ENCODE peak calls at places on chromosomes 11 and 22, in nine cellular contexts. E is cardiac muscle cell, J is IMR-90, A is trophoblast cell, K is fibroblast of lung, M is SK-N-SH, G is substantia nigra, W is mesendoderm, I is dorsolateral prefrontal cortex. V is an unnamed sample.

GRCh38 chr11:86949995-86950993 is 4.9 kb downstream of the FZD4 start:
- DNase-seq in E (no peak), J (peak), A (no peak), K (peak), M (no peak), G (no peak), W (no peak), I (no peak), V (no peak)

GRCh38 chr11:2303627-2304155 is 1.9 kb downstream of the TSPAN32 start:
- DNase-seq in E (peak), J (no peak), A (no peak), K (no peak), M (peak), G (no peak), W (peak), I (no peak), V (no peak)

GRCh38 chr22:37197451-37198289 is 9.6 kb upstream of the C1QTNF6 start:
- DNase-seq in E (no peak), J (peak), A (peak), K (no peak), M (no peak), G (peak), W (peak), I (no peak), V (no peak)

GRCh38 chr11:35478411-35479139 is 46.8 kb downstream of the PAMR1 start:
- DNase-seq in E (no peak), J (no peak), A (no peak), K (no peak), M (no peak), G (peak), W (no peak), I (peak), V (no peak)

GRCh38 chr11:73152861-73153483 is 10.9 kb upstream of the FCHSD2 start:
- DNase-seq in E (peak), J (no peak), A (no peak), K (no peak), M (no peak), G (no peak), W (no peak), I (no peak), V (no peak)

GRCh38 chr22:17083811-17084540 is 824 bp upstream of the IL17RA start:
- DNase-seq in E (no peak), J (no peak), A (no peak), K (no peak), M (no peak), G (no peak), W (no peak), I (no peak), V (no peak)

GRCh38 chr11:12075822-12076821 is 34.3 kb upstream of the MICAL2 start:
- DNase-seq in E (no peak), J (peak), A (peak), K (peak), M (no peak), G (no peak), W (no peak), I (peak), V (peak)

GRCh38 chr11:130634981-130635473 is 186.6 kb downstream of the ADAMTS15 start:
- DNase-seq in E (no peak), J (peak), A (no peak), K (peak), M (no peak), G (no peak), W (peak), I (no peak), V (no peak)

GRCh38 chr22:37627545-37627944 is 11.9 kb upstream of the SH3BP1 start:
- DNase-seq in E (no peak), J (no peak), A (no peak), K (no peak), M (no peak), G (no peak), W (no peak), I (peak), V (no peak)

GRCh38 chr22:19840955-19841640 is 13.6 kb downstream of the GNB1L start:
- DNase-seq in E (no peak), J (no peak), A (no peak), K (no peak), M (no peak), G (no peak), W (no peak), I (no peak), V (no peak)

GRCh38 chr11:8045839-8046238 is 35.2 kb upstream of the TUB start:
- DNase-seq in E (no peak), J (no peak), A (no peak), K (no peak), M (no peak), G (no peak), W (peak), I (no peak), V (no peak)

GRCh38 chr22:29635734-29636357 is 32.4 kb downstream of the NF2 start:
- DNase-seq in E (peak), J (peak), A (peak), K (peak), M (peak), G (no peak), W (peak), I (no peak), V (no peak)

GRCh38 chr11:60594998-60595637 is 79.9 kb downstream of the MS4A13 start:
- DNase-seq in E (peak), J (no peak), A (no peak), K (no peak), M (no peak), G (no peak), W (no peak), I (no peak), V (no peak)

GRCh38 chr22:42366815-42367581 is 65.2 kb downstream of the NFAM1 start:
- DNase-seq in E (no peak), J (no peak), A (no peak), K (no peak), M (no peak), G (peak), W (no peak), I (peak), V (no peak)

GRCh38 chr22:42371112-42371900 is 60.9 kb downstream of the NFAM1 start:
- DNase-seq in E (no peak), J (no peak), A (no peak), K (no peak), M (no peak), G (no peak), W (no peak), I (no peak), V (no peak)

GRCh38 chr22:42368379-42369249 is 63.6 kb downstream of the NFAM1 start:
- DNase-seq in E (no peak), J (no peak), A (peak), K (no peak), M (no peak), G (no peak), W (no peak), I (no peak), V (no peak)

GRCh38 chr22:42367980-42368378 is 64.2 kb downstream of the NFAM1 start:
- DNase-seq in E (no peak), J (no peak), A (no peak), K (no peak), M (no peak), G (no peak), W (no peak), I (no peak), V (no peak)

DNA sequence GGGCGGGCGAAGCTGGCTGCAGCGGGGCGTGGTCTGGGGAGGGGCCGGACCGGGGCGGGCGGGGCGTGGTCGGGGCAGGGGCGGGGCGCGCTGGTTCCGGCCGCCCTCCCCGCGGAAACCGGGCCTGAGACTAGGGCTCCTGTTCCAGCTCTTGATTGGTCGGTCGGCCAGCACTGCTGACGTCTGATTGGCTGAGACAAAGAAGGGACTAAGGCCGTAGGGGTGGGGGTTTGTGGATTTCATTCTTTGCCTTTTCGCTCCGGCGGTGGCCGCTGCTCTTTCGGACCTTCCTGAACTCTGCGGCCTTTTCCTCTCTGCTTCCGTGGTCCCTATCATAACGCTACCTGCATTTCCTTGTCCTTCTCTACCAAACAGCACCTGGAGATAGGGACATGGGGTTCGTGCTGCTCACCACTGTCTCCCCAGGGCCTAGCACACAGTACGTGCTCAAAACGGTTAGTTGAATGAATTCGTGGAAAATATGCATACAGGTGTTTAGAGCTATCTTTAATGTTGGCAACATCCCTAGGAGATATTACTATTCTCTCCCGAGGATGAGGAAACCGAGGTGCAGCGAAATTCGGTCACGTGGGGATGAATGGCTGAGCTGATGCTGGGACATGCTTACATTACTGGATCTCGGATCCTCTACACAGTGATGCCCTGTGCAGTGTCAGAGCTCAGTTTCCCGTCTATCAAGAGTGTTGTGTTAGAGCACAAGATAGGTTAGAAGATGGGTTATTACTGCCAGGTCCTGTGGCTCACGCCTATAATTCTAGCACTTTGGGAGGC is 62.8 kb downstream of the NFAM1 start:
- DNase-seq in E (peak), J (peak), A (peak), K (peak), M (peak), G (peak), W (peak), I (peak), V (peak)
- H3K27ac ChIP-seq in E (no peak), J (no peak), A (no peak), K (no peak), M (no peak), G (peak), W (no peak), I (peak), V (peak)

DNA sequence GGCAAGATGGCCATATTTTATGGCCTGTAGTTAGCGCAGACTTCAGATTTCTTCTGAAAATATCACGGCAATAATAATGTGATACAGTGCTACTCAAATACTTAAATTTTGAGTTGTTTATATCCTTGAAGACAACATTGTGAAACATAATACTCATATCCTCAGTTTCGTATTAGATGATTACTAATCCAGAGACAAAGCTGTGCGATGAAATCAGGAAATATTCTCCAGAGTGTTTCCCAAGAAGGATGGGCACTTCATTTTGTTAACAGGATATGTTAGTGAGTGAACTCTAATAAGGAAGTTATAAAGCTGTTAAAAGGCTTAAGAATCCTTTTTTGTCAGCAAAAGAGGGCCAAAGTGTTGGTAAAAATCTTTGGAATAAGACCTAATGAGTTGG is 4.0 kb upstream of the PIK3IP1 start:
- DNase-seq in E (no peak), J (peak), A (no peak), K (peak), M (no peak), G (no peak), W (no peak), I (no peak), V (no peak)
- H3K27ac ChIP-seq in E (no peak), J (no peak), A (no peak), K (no peak), M (peak), G (peak), W (no peak), I (peak), V (peak)

GRCh38 chr11:42234381-42235035 is 775.1 kb upstream of the LRRC4C start:
- DNase-seq in E (no peak), J (no peak), A (no peak), K (no peak), M (no peak), G (no peak), W (peak), I (no peak), V (no peak)

GRCh38 chr11:42243370-42243769 is 783.9 kb upstream of the LRRC4C start:
- DNase-seq in E (no peak), J (no peak), A (no peak), K (no peak), M (no peak), G (no peak), W (peak), I (no peak), V (no peak)

GRCh38 chr11:42232655-42233054 is 773.2 kb upstream of the LRRC4C start:
- DNase-seq in E (no peak), J (no peak), A (no peak), K (no peak), M (no peak), G (no peak), W (no peak), I (no peak), V (no peak)

GRCh38 chr11:42239102-42239501 is 779.6 kb upstream of the LRRC4C start:
- DNase-seq in E (no peak), J (no peak), A (peak), K (no peak), M (no peak), G (no peak), W (no peak), I (no peak), V (no peak)

GRCh38 chr11:42237701-42238235 is 778.3 kb upstream of the LRRC4C start:
- DNase-seq in E (no peak), J (no peak), A (no peak), K (no peak), M (no peak), G (no peak), W (no peak), I (no peak), V (no peak)
- H3K27ac ChIP-seq in E (no peak), J (no peak), A (no peak), K (no peak), M (no peak), G (no peak), W (no peak), I (peak), V (no peak)

DNA sequence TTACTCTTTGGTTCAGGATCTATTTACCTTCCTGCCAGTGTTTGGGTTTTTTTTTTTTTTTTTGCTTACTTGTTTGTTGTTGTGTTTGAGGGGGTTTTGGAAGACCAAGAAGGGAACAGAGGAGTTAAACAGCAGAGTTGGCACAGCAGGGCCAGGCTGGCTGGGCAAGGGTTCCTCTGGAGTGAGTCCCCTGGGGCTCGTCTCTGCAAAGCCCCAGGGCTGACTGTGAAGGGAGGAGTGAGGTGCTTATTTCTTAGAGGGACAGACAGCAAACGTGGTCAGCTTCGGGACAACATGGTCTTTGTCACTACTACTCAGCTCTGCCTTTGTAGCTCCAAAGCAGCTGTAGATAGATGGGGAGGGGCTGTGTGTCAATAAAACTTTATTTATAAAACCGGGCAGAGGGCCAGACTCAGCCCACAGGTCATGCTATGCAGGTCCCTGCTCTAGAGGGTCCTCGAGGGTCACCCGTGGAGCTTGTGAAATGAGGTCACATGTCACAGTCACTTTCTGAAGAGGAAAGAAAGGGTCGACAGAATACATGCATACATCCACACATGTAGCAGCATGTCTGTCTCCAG is 1404.7 kb downstream of the BRD1 start:
- DNase-seq in E (no peak), J (no peak), A (no peak), K (no peak), M (no peak), G (no peak), W (no peak), I (no peak), V (no peak)
- H3K27ac ChIP-seq in E (no peak), J (no peak), A (no peak), K (no peak), M (no peak), G (no peak), W (no peak), I (no peak), V (no peak)

DNA sequence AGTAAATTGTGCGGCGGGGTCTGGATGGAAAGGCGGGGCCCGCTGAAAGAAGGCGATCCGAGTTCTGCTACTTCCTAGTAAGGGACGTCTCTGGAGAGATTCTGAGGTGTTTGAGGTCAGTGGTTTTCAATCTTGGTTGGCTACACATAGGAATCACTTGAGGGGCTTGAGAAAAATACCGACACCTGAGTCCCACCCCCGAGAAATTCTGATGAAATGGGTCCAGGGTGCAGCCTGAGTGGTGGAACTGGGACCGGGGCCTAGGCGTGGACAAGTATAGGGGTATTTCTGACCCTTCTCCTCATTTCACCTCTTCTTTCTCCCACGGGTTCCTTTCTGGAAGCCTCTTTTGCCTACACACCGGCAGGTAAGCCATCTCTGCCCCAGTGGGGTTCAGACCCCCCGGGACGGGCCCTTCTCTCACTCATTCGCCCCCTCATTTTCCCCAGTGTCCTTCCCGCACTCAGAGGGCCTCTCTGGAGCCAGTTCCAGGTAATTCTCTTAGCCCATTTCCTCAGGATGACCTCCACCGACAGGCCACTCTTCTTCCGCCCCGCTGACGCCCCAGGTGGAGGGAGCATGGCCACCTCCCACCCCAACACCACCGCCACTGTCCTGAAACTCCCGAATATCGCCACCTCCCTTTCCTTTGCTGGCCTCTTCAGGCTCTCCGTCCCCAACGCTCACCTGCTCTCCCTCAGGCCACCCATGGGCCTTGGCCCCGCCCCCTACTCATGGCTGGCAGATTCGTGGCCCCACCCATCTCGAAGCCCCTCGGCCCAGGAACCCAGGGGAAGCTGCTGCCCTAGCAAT is 11.8 kb downstream of the ROBO3 start:
- DNase-seq in E (no peak), J (no peak), A (no peak), K (no peak), M (no peak), G (no peak), W (no peak), I (no peak), V (no peak)
- H3K27ac ChIP-seq in E (no peak), J (peak), A (no peak), K (peak), M (peak), G (peak), W (no peak), I (peak), V (peak)